ENCODE peak calls at places on chromosomes 4 and X, in five cellular contexts. Z is CD4-positive, alpha-beta memory T cell; V is tibial artery; I is mammary epithelial cell; G is neuronal stem cell. U is an unnamed sample.
A peak's percentile ranks its signal among the peaks of the same experiment; 100 is the strongest.

GRCh38 chr4:112648263-112649054 is 11.5 kb downstream of the LARP7 start:
- DNase-seq in V (no peak), Z (no peak), I (no peak), G (no peak), U (no peak)

GRCh38 chr4:55553442-55553841 is 6.7 kb upstream of the CLOCK start:
- DNase-seq in I (peak; percentile 79), Z (peak; percentile 16), V (no peak), G (no peak), U (no peak)

GRCh38 chrX:130024127-130024526 is 41.7 kb downstream of the BCORL1 start:
- DNase-seq in Z (peak; percentile 83), I (peak; percentile 4), V (peak; percentile 86), G (peak; percentile 9), U (peak; percentile 90)

GRCh38 chrX:154652311-154653047 is 900 bp downstream of the CTAG2 start:
- DNase-seq in Z (no peak), V (no peak), G (no peak), I (no peak), U (no peak)

GRCh38 chrX:81866873-81867272 is 665.0 kb downstream of the SH3BGRL start:
- DNase-seq in V (no peak), G (no peak), Z (no peak), I (no peak), U (no peak)

GRCh38 chr4:56606385-56606784 is 74.7 kb downstream of the HOPX start:
- DNase-seq in I (no peak), Z (no peak), V (no peak), G (no peak), U (no peak)

GRCh38 chrX:40845331-40845911 is 110.1 kb upstream of the MED14 start:
- DNase-seq in G (no peak), I (peak; percentile 55), Z (no peak), V (no peak), U (no peak)

GRCh38 chr4:47562297-47562696 is 77.2 kb downstream of the ATP10D start:
- DNase-seq in G (no peak), Z (peak; percentile 4), I (no peak), V (no peak), U (no peak)

GRCh38 chr4:7772708-7773385 is 166.8 kb downstream of the AFAP1 start:
- DNase-seq in I (no peak), V (peak; percentile 64), G (no peak), Z (no peak), U (peak; percentile 62)

GRCh38 chrX:2498781-2499302 is 1.9 kb downstream of the DHRSX start:
- DNase-seq in I (no peak), V (peak; percentile 69), Z (no peak), G (no peak), U (no peak)

GRCh38 chrX:131791608-131792355 is 231.3 kb upstream of the STK26 start:
- DNase-seq in G (no peak), V (no peak), Z (no peak), I (no peak), U (no peak)

GRCh38 chr4:168630445-168631187 is 133.8 kb downstream of the PALLD start:
- DNase-seq in G (no peak), V (no peak), Z (no peak), I (peak; percentile 92), U (no peak)

GRCh38 chr4:1002131-1002630 is 9.0 kb upstream of the SLC26A1 start:
- DNase-seq in I (peak; percentile 17), G (no peak), V (no peak), Z (no peak), U (no peak)

GRCh38 chr4:150415213-150415612 is 166.7 kb upstream of the MAB21L2 start:
- DNase-seq in G (no peak), I (no peak), Z (no peak), V (no peak), U (no peak)

GRCh38 chr4:13980317-13980716 is 352.8 kb upstream of the BOD1L1 start:
- DNase-seq in Z (no peak), G (no peak), V (no peak), I (peak; percentile 94), U (no peak)

GRCh38 chr4:81040175-81040659 is 9.7 kb downstream of the BMP3 start:
- DNase-seq in V (no peak), Z (peak; percentile 37), I (peak; percentile 16), G (no peak), U (no peak)

GRCh38 chr4:40675166-40675565 is 45.5 kb upstream of the RBM47 start:
- DNase-seq in I (peak; percentile 27), Z (no peak), V (no peak), G (no peak), U (no peak)

GRCh38 chrX:109635151-109635550 is 10.2 kb upstream of the KCNE5 start:
- DNase-seq in I (peak; percentile 3), G (no peak), Z (no peak), V (no peak), U (no peak)

GRCh38 chr4:150119492-150119891 is 41.2 kb downstream of the DCLK2 start:
- DNase-seq in I (no peak), G (no peak), V (no peak), Z (no peak), U (no peak)

GRCh38 chrX:108312011-108312410 is 126.2 kb downstream of the COL4A6 start:
- DNase-seq in I (no peak), G (no peak), Z (no peak), V (no peak), U (no peak)

GRCh38 chr4:72031868-72032619 is at the start of gene NPFFR2:
- DNase-seq in V (no peak), Z (no peak), I (peak; percentile 2), G (peak; percentile 29), U (no peak)

GRCh38 chrX:12878536-12878935 is 11.7 kb downstream of the TLR7 start:
- DNase-seq in I (peak; percentile 33), G (no peak), V (no peak), Z (no peak), U (no peak)

GRCh38 chr4:62544428-62544827 is 1344.3 kb downstream of the ADGRL3 start:
- DNase-seq in G (no peak), I (peak; percentile 47), Z (no peak), V (no peak), U (no peak)

GRCh38 chr4:7295201-7295916 is 103.0 kb downstream of the SORCS2 start:
- DNase-seq in G (no peak), Z (no peak), V (no peak), I (no peak), U (peak; percentile 77)

GRCh38 chrX:143781103-143781502 is 60.6 kb upstream of the SPANXN2 start:
- DNase-seq in G (no peak), V (no peak), I (peak; percentile 42), Z (no peak), U (no peak)

GRCh38 chr4:79492148-79492547 is 84.1 kb upstream of the GK2 start:
- DNase-seq in Z (no peak), I (no peak), G (no peak), V (peak; percentile 61), U (no peak)

GRCh38 chrX:134388161-134389109 is 71.5 kb upstream of the HPRT1 start:
- DNase-seq in G (no peak), I (no peak), V (no peak), Z (no peak), U (no peak)

GRCh38 chr4:7183161-7183560 is 9.2 kb upstream of the SORCS2 start:
- DNase-seq in Z (no peak), I (no peak), G (no peak), V (peak; percentile 34), U (no peak)

GRCh38 chr4:89904524-89904923 is 9.9 kb downstream of the MMRN1 start:
- DNase-seq in G (no peak), I (no peak), Z (no peak), V (no peak), U (no peak)

GRCh38 chrX:68880846-68881513 is 52.2 kb downstream of the EFNB1 start:
- DNase-seq in I (no peak), G (peak; percentile 83), V (no peak), Z (no peak), U (no peak)

GRCh38 chr4:1570291-1571164 is 113.6 kb downstream of the FAM53A start:
- DNase-seq in I (no peak), Z (no peak), G (no peak), V (peak; percentile 57), U (peak; percentile 63)

GRCh38 chr4:80806472-80806871 is 224.0 kb upstream of the BMP3 start:
- DNase-seq in V (no peak), G (no peak), I (no peak), Z (no peak), U (no peak)

GRCh38 chr4:67632492-67632891 is 68.5 kb downstream of the UBA6 start:
- DNase-seq in Z (no peak), I (no peak), V (no peak), G (no peak), U (no peak)

GRCh38 chr4:85762204-85762884 is 287.4 kb downstream of the ARHGAP24 start:
- DNase-seq in V (no peak), Z (no peak), G (no peak), I (no peak), U (no peak)

GRCh38 chrX:17990542-17990941 is 129.4 kb upstream of the RAI2 start:
- DNase-seq in G (no peak), Z (no peak), I (no peak), V (no peak), U (no peak)

GRCh38 chr4:38516194-38516593 is 147.8 kb upstream of the KLF3 start:
- DNase-seq in V (no peak), I (no peak), Z (no peak), G (no peak), U (no peak)

GRCh38 chr4:176729489-176729888 is 63.2 kb downstream of the VEGFC start:
- DNase-seq in I (no peak), G (no peak), Z (no peak), V (no peak), U (no peak)

GRCh38 chr4:140037353-140038030 is 116.5 kb downstream of the MAML3 start:
- DNase-seq in V (no peak), Z (no peak), G (no peak), I (peak; percentile 84), U (no peak)

DNA sequence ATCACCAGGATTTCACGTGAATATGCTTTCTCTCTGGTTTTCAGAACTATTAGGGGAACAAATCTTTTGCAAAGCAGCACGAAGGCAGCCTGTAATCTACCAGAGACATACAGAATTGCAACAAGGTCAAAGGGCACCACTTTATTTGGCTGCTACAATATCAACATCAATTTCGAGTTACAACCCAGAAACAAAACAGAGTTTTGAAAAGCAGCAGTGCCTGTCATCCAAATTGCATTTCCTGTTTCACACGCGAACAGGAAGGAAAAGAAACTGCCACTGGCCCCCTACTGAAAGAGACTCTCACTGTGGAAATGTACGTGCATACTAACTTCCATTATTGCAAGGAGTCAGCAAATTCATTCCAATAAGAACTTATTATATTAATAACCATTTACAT is 17.1 kb upstream of the C1QTNF7 start:
- DNase-seq in Z (peak; percentile 25), G (no peak), I (no peak), V (no peak), U (no peak)
- H3K27ac ChIP-seq in Z (no peak overlapping the region), G (no peak overlapping the region), I (no peak overlapping the region), V (no peak overlapping the region), U (no peak overlapping the region)

GRCh38 chrX:128804828-128805227 is 718.5 kb downstream of the SMARCA1 start:
- DNase-seq in V (no peak), I (no peak), Z (no peak), G (no peak), U (no peak)
- H3K27ac ChIP-seq in V (no peak overlapping the region), I (no peak overlapping the region), Z (no peak overlapping the region), G (no peak overlapping the region), U (no peak overlapping the region)

GRCh38 chrX:113124693-113125092 is 284.1 kb upstream of the AMOT start:
- DNase-seq in I (no peak), V (no peak), G (no peak), Z (no peak), U (no peak)
- H3K27ac ChIP-seq in I (no peak overlapping the region), V (no peak overlapping the region), G (no peak overlapping the region), Z (no peak overlapping the region), U (no peak overlapping the region)

GRCh38 chrX:103329991-103330390 is at the start of gene TCEAL7:
- DNase-seq in Z (no peak), V (peak; percentile 64), I (no peak), G (no peak), U (peak; percentile 46)
- H3K27ac ChIP-seq in Z (no peak within 1 kb of the TSS), V (no peak within 1 kb of the TSS), I (no peak within 1 kb of the TSS), G (peak within 1 kb of the TSS; percentile 91), U (no peak within 1 kb of the TSS)

U was measured in aorta.